ENCODE peak calls at places on chromosomes 12 and 14, in seven cellular contexts. S, P, J, V, Z, M and R are unnamed samples.

GRCh38 chr14:102695172-102695569 is 82.1 kb upstream of the TRAF3 start:
- DNase-seq in S (peak), P (no peak), V (no peak), J (no peak), Z (no peak), M (no peak), R (no peak)

GRCh38 chr12:2319136-2319535 is 266.3 kb downstream of the CACNA1C start:
- DNase-seq in V (no peak), J (no peak), M (no peak), Z (no peak), S (no peak), P (no peak), R (no peak)

GRCh38 chr12:75208851-75209781 is 523 bp downstream of the KCNC2 start:
- DNase-seq in S (peak), Z (no peak), V (no peak), M (peak), J (no peak), P (peak), R (peak)

GRCh38 chr12:50004696-50005095 is 20.6 kb downstream of the RACGAP1 start:
- DNase-seq in J (no peak), Z (no peak), V (no peak), M (no peak), S (no peak), P (no peak), R (no peak)

GRCh38 chr12:133233993-133234564 is 1.6 kb downstream of the ANHX start:
- DNase-seq in J (no peak), P (no peak), Z (no peak), S (no peak), V (no peak), M (no peak), R (no peak)

GRCh38 chr12:109581334-109581691 is 7.7 kb downstream of the MVK start:
- DNase-seq in P (no peak), V (no peak), J (no peak), M (no peak), S (no peak), Z (no peak), R (no peak)

GRCh38 chr12:34394211-34395055 is 372.1 kb downstream of the ALG10 start:
- DNase-seq in M (no peak), V (no peak), Z (peak), P (no peak), J (no peak), S (no peak), R (peak)

GRCh38 chr14:95227279-95227860 is 70.0 kb upstream of the DICER1 start:
- DNase-seq in P (peak), Z (no peak), V (peak), J (no peak), S (no peak), M (no peak), R (no peak)

GRCh38 chr12:52052471-52053186 is 1.4 kb downstream of the NR4A1 start:
- DNase-seq in J (no peak), S (no peak), M (peak), V (no peak), P (no peak), Z (no peak), R (no peak)

GRCh38 chr12:53806689-53807088 is 54.9 kb upstream of the CISTR start:
- DNase-seq in J (no peak), P (peak), Z (no peak), V (no peak), M (no peak), S (no peak), R (no peak)

GRCh38 chr12:83954939-83955601 is 957.5 kb downstream of the SLC6A15 start:
- DNase-seq in S (peak), J (no peak), P (no peak), M (no peak), V (no peak), Z (no peak), R (no peak)

GRCh38 chr12:96986883-96987523 is 79.9 kb downstream of the NEDD1 start:
- DNase-seq in P (peak), V (no peak), M (peak), S (peak), Z (no peak), J (no peak), R (no peak)

GRCh38 chr12:121668750-121669524 is 517 bp downstream of the MORN3 start:
- DNase-seq in S (peak), V (peak), Z (peak), J (peak), M (peak), P (peak), R (peak)

GRCh38 chr12:97748298-97748697 is 285.7 kb downstream of the RMST start:
- DNase-seq in J (no peak), V (peak), P (no peak), M (no peak), S (no peak), Z (no peak), R (no peak)

GRCh38 chr14:75282166-75282547 is 3.5 kb downstream of the FOS start:
- DNase-seq in S (no peak), M (no peak), V (no peak), Z (no peak), J (no peak), P (no peak), R (no peak)

GRCh38 chr14:65993103-65993502 is 493.1 kb upstream of the CCDC196 start:
- DNase-seq in S (no peak), J (no peak), P (no peak), Z (no peak), V (no peak), M (no peak), R (no peak)

GRCh38 chr14:104643306-104643705 is 38.7 kb upstream of the TMEM179 start:
- DNase-seq in P (no peak), Z (no peak), M (no peak), V (no peak), J (no peak), S (no peak), R (no peak)

GRCh38 chr12:132524405-132524804 is 34.5 kb downstream of the FBRSL1 start:
- DNase-seq in Z (no peak), S (no peak), V (no peak), P (peak), M (no peak), J (no peak), R (no peak)

GRCh38 chr14:100982764-100983163 is 79.2 kb upstream of the RTL1 start:
- DNase-seq in P (peak), J (no peak), Z (no peak), V (no peak), S (no peak), M (no peak), R (no peak)

GRCh38 chr12:68673788-68674187 is 13.0 kb upstream of the NUP107 start:
- DNase-seq in Z (no peak), V (no peak), J (no peak), M (no peak), P (no peak), S (no peak), R (no peak)

GRCh38 chr12:113269257-113269943 is 48.1 kb downstream of the TPCN1 start:
- DNase-seq in V (no peak), J (no peak), S (no peak), P (no peak), M (no peak), Z (no peak), R (no peak)

GRCh38 chr12:75374971-75375370 is 15.9 kb upstream of the GLIPR1L2 start:
- DNase-seq in V (no peak), Z (no peak), M (no peak), S (no peak), P (no peak), J (no peak), R (no peak)

GRCh38 chr12:122100568-122100967 is 22.0 kb downstream of the MLXIP start:
- DNase-seq in M (no peak), Z (no peak), J (no peak), P (no peak), S (no peak), V (no peak), R (no peak)

GRCh38 chr12:28611115-28611435 is 420.8 kb downstream of the CCDC91 start:
- DNase-seq in Z (no peak), M (peak), V (no peak), J (no peak), P (peak), S (no peak), R (no peak)

GRCh38 chr14:32230695-32231280 is 27.7 kb upstream of the RNU6-8 start:
- DNase-seq in M (peak), V (no peak), Z (no peak), P (peak), J (no peak), S (no peak), R (no peak)

GRCh38 chr14:64763801-64764511 is 59.7 kb downstream of the PLEKHG3 start:
- DNase-seq in V (peak), J (no peak), Z (no peak), S (peak), M (peak), P (peak), R (peak)

GRCh38 chr14:53310412-53310811 is 157.3 kb upstream of the DDHD1 start:
- DNase-seq in P (no peak), Z (no peak), M (no peak), J (no peak), S (no peak), V (no peak), R (no peak)

GRCh38 chr12:82660541-82661325 is 26.0 kb upstream of the TMTC2 start:
- DNase-seq in Z (no peak), V (no peak), J (no peak), S (no peak), M (no peak), P (peak), R (no peak)

GRCh38 chr12:101027200-101027599 is 182.8 kb downstream of the SLC5A8 start:
- DNase-seq in M (no peak), P (no peak), Z (no peak), J (no peak), S (peak), V (no peak), R (peak)

GRCh38 chr14:37592288-37593274 is 2.5 kb downstream of the FOXA1 start:
- DNase-seq in Z (no peak), M (no peak), V (peak), J (no peak), P (no peak), S (peak), R (no peak)

GRCh38 chr14:62988967-62989366 is 56.3 kb downstream of the KCNH5 start:
- DNase-seq in V (no peak), S (no peak), J (no peak), M (no peak), P (peak), Z (no peak), R (no peak)